ENCODE peak calls at places on chromosomes 2 and 18, in eight cellular contexts. N is GM12892; V is naive thymus-derived CD8-positive, alpha-beta T cell; X is glomerular endothelial cell; U is NCI-H345; R is B cell; A is tibial nerve; C is GM13977. G is an unnamed sample.

GRCh38 chr18:46301571-46301970 is 197.4 kb downstream of the HAUS1 start:
- DNase-seq in N (no peak), V (no peak), X (no peak), U (no peak), R (no peak), A (no peak), C (no peak), G (no peak)

GRCh38 chr2:21379140-21379539 is 255.4 kb downstream of the TDRD15 start:
- DNase-seq in N (no peak), V (no peak), X (no peak), U (no peak), R (no peak), A (no peak), C (no peak), G (no peak)

GRCh38 chr2:195590866-195591215 is 66.2 kb upstream of the SLC39A10 start:
- DNase-seq in N (no peak), V (no peak), X (no peak), U (no peak), R (no peak), A (peak), C (no peak), G (no peak)

GRCh38 chr18:74331404-74331803 is 15.8 kb downstream of the C18orf63 start:
- DNase-seq in N (no peak), V (no peak), X (no peak), U (no peak), R (no peak), A (peak), C (no peak), G (peak)

GRCh38 chr18:39942702-39943101 is 2012.3 kb upstream of the PIK3C3 start:
- DNase-seq in N (no peak), V (no peak), X (no peak), U (no peak), R (no peak), A (no peak), C (no peak), G (no peak)

GRCh38 chr2:20582600-20583221 is 68.2 kb downstream of the HS1BP3 start:
- DNase-seq in N (no peak), V (no peak), X (no peak), U (no peak), R (no peak), A (no peak), C (no peak), G (no peak)

GRCh38 chr2:177275041-177275440 is 10.5 kb upstream of the NFE2L2 start:
- DNase-seq in N (no peak), V (no peak), X (no peak), U (no peak), R (no peak), A (no peak), C (no peak), G (no peak)

GRCh38 chr2:138652378-138652777 is 127.8 kb downstream of the NXPH2 start:
- DNase-seq in N (no peak), V (no peak), X (no peak), U (no peak), R (no peak), A (no peak), C (no peak), G (no peak)

GRCh38 chr2:130807659-130808385 is 28.9 kb upstream of the ARHGEF4 start:
- DNase-seq in N (no peak), V (no peak), X (no peak), U (peak), R (no peak), A (no peak), C (no peak), G (no peak)

GRCh38 chr2:46847185-46847710 is 68.4 kb downstream of the MCFD2 start:
- DNase-seq in N (no peak), V (no peak), X (no peak), U (peak), R (no peak), A (peak), C (no peak), G (peak)

GRCh38 chr2:12081481-12082210 is 335.2 kb downstream of the LPIN1 start:
- DNase-seq in N (no peak), V (peak), X (no peak), U (no peak), R (no peak), A (no peak), C (no peak), G (no peak)

GRCh38 chr2:72081450-72081849 is 66.2 kb downstream of the CYP26B1 start:
- DNase-seq in N (no peak), V (no peak), X (no peak), U (no peak), R (no peak), A (no peak), C (no peak), G (no peak)

GRCh38 chr2:177489719-177490301 is 97.2 kb downstream of the AGPS start:
- DNase-seq in N (no peak), V (no peak), X (peak), U (peak), R (no peak), A (peak), C (no peak), G (peak)

GRCh38 chr18:13260927-13261471 is 42.4 kb downstream of the LDLRAD4 start:
- DNase-seq in N (no peak), V (no peak), X (no peak), U (no peak), R (no peak), A (no peak), C (no peak), G (no peak)

GRCh38 chr2:156896294-156896693 is 361.2 kb upstream of the GALNT5 start:
- DNase-seq in N (no peak), V (no peak), X (no peak), U (no peak), R (no peak), A (no peak), C (peak), G (no peak)

GRCh38 chr2:48210189-48210588 is 303.9 kb upstream of the FBXO11 start:
- DNase-seq in N (no peak), V (no peak), X (no peak), U (no peak), R (no peak), A (no peak), C (no peak), G (no peak)

GRCh38 chr2:108555572-108555971 is 21.3 kb downstream of the LIMS1 start:
- DNase-seq in N (no peak), V (no peak), X (no peak), U (no peak), R (no peak), A (no peak), C (no peak), G (no peak)

GRCh38 chr2:229344151-229344551 is 73.1 kb upstream of the PID1 start:
- DNase-seq in N (no peak), V (no peak), X (no peak), U (peak), R (no peak), A (no peak), C (no peak), G (peak)

GRCh38 chr2:167271941-167272340 is 383.7 kb downstream of the XIRP2 start:
- DNase-seq in N (no peak), V (no peak), X (no peak), U (no peak), R (no peak), A (no peak), C (no peak), G (peak)

GRCh38 chr2:224085811-224086210 is 46.7 kb upstream of the SERPINE2 start:
- DNase-seq in N (no peak), V (no peak), X (no peak), U (no peak), R (no peak), A (no peak), C (no peak), G (no peak)

GRCh38 chr2:140997997-140998396 is 1132.8 kb downstream of the LRP1B start:
- DNase-seq in N (no peak), V (no peak), X (no peak), U (no peak), R (no peak), A (no peak), C (no peak), G (no peak)

GRCh38 chr2:85277416-85278158 is 50.2 kb downstream of the TGOLN2 start:
- DNase-seq in N (no peak), V (no peak), X (no peak), U (no peak), R (no peak), A (peak), C (no peak), G (no peak)

GRCh38 chr2:179703702-179704101 is 157.7 kb downstream of the ZNF385B start:
- DNase-seq in N (no peak), V (no peak), X (no peak), U (no peak), R (no peak), A (no peak), C (no peak), G (no peak)

GRCh38 chr2:138948070-138948539 is 167.9 kb upstream of the NXPH2 start:
- DNase-seq in N (no peak), V (no peak), X (peak), U (no peak), R (no peak), A (peak), C (peak), G (peak)

GRCh38 chr2:61988462-61989366 is 83.2 kb downstream of the COMMD1 start:
- DNase-seq in N (no peak), V (no peak), X (no peak), U (no peak), R (no peak), A (no peak), C (no peak), G (no peak)

GRCh38 chr2:95667480-95667879 is 75.7 kb downstream of the TRIM43 start:
- DNase-seq in N (no peak), V (no peak), X (no peak), U (no peak), R (no peak), A (no peak), C (no peak), G (no peak)

GRCh38 chr2:239361311-239361642 is 39.5 kb downstream of the HDAC4 start:
- DNase-seq in N (no peak), V (no peak), X (no peak), U (no peak), R (no peak), A (no peak), C (no peak), G (no peak)

GRCh38 chr18:28791101-28791500 is 614.2 kb upstream of the CDH2 start:
- DNase-seq in N (no peak), V (no peak), X (no peak), U (no peak), R (no peak), A (no peak), C (no peak), G (no peak)

GRCh38 chr18:48583568-48583967 is 44.7 kb downstream of the CTIF start:
- DNase-seq in N (no peak), V (no peak), X (no peak), U (no peak), R (no peak), A (no peak), C (no peak), G (no peak)

GRCh38 chr2:67503066-67503795 is 106.1 kb downstream of the ETAA1 start:
- DNase-seq in N (no peak), V (no peak), X (peak), U (no peak), R (no peak), A (no peak), C (no peak), G (no peak)

GRCh38 chr2:133843091-133843490 is 274.8 kb upstream of the NCKAP5 start:
- DNase-seq in N (no peak), V (no peak), X (no peak), U (no peak), R (no peak), A (no peak), C (no peak), G (no peak)

GRCh38 chr2:44087714-44088092 is 81.0 kb upstream of the PPM1B start:
- DNase-seq in N (no peak), V (no peak), X (no peak), U (no peak), R (no peak), A (no peak), C (no peak), G (no peak)

GRCh38 chr18:36828157-36828629 is 609 bp downstream of the TPGS2 start:
- DNase-seq in N (no peak), V (no peak), X (no peak), U (peak), R (peak), A (peak), C (no peak), G (peak)

GRCh38 chr2:189870396-189871089 is 86.3 kb downstream of the PMS1 start:
- DNase-seq in N (no peak), V (no peak), X (no peak), U (no peak), R (no peak), A (no peak), C (no peak), G (no peak)